ENCODE peak calls at places on chromosomes 11 and 22, in ten cellular contexts. H, C, D, O, G, Z, N, Q, I and F are unnamed samples.
A peak's percentile ranks its signal among the peaks of the same experiment; 100 is the strongest.

GRCh38 chr22:17369553-17370035 is 334 bp downstream of the CECR2 start:
- DNase-seq in H (no peak), I (peak; percentile 18), Q (no peak), O (no peak), D (no peak), C (no peak), G (peak; percentile 24), N (peak; percentile 52), Z (peak; percentile 22), F (no peak)

GRCh38 chr11:128603752-128604472 is 16.6 kb upstream of the ETS1 start:
- DNase-seq in N (no peak), I (no peak), Z (no peak), D (no peak), H (no peak), O (no peak), G (peak; percentile 64), Q (no peak), C (no peak), F (no peak)

GRCh38 chr11:83467841-83468240 is 181.7 kb upstream of the CCDC90B start:
- DNase-seq in G (no peak), O (no peak), Z (no peak), Q (no peak), D (no peak), N (no peak), H (no peak), I (no peak), C (no peak), F (no peak)

GRCh38 chr11:1233351-1234053 is 10.6 kb downstream of the MUC5B start:
- DNase-seq in D (no peak), I (peak; percentile 11), O (no peak), C (no peak), H (no peak), N (no peak), G (no peak), Z (no peak), Q (no peak), F (no peak)

GRCh38 chr11:118910309-118911112 is 15.2 kb downstream of the BCL9L start:
- DNase-seq in I (peak; percentile 68), H (peak; percentile 82), G (no peak), Z (no peak), D (peak; percentile 61), C (peak; percentile 81), O (peak; percentile 55), N (peak; percentile 94), Q (peak; percentile 86), F (peak; percentile 53)

GRCh38 chr22:38034278-38034882 is 22.8 kb upstream of the PICK1 start:
- DNase-seq in O (no peak), D (no peak), I (no peak), C (peak; percentile 83), N (peak; percentile 95), Z (no peak), Q (peak; percentile 93), G (peak; percentile 47), H (peak; percentile 85), F (no peak)

GRCh38 chr11:10490398-10491232 is 35.6 kb downstream of the AMPD3 start:
- DNase-seq in D (no peak), H (peak; percentile 79), C (peak; percentile 81), I (peak; percentile 61), O (no peak), Q (peak; percentile 100), Z (no peak), N (peak; percentile 99), G (no peak), F (no peak)

GRCh38 chr11:46290021-46290420 is 12.6 kb downstream of the CREB3L1 start:
- DNase-seq in C (no peak), H (no peak), I (no peak), Q (no peak), G (no peak), Z (no peak), O (no peak), D (no peak), N (no peak), F (no peak)

GRCh38 chr22:23180301-23180892 is at the start of gene BCR:
- DNase-seq in N (peak; percentile 67), Q (peak; percentile 51), D (no peak), H (no peak), I (peak; percentile 70), G (peak; percentile 77), Z (peak; percentile 82), C (peak; percentile 64), O (peak; percentile 47), F (peak; percentile 50)

GRCh38 chr22:18954941-18955571 is 19.0 kb upstream of the PRODH start:
- DNase-seq in Q (no peak), I (no peak), C (no peak), G (no peak), H (peak; percentile 38), D (no peak), O (no peak), Z (no peak), N (no peak), F (peak; percentile 36)

GRCh38 chr22:45441158-45441557 is 27.7 kb downstream of the RIBC2 start:
- DNase-seq in N (peak; percentile 66), C (peak; percentile 46), Q (peak; percentile 75), I (peak; percentile 66), G (peak; percentile 58), Z (peak; percentile 14), D (peak; percentile 23), H (peak; percentile 75), O (no peak), F (peak; percentile 28)

GRCh38 chr11:41943671-41944070 is 484.2 kb upstream of the LRRC4C start:
- DNase-seq in Q (no peak), I (no peak), H (no peak), O (no peak), G (no peak), N (no peak), D (no peak), Z (no peak), C (peak; percentile 2), F (no peak)